ENCODE peak calls at places on chromosomes 4 and X, in five cellular contexts. U is activated CD4-positive, alpha-beta T cell treated with anti-CD3 and anti-CD28 coated beads, Interleukin-2, amount 10 ng/mL, durations not matched to agents 7 days and 5 days; V is cardiac fibroblast; Y is HEK293T; J is spleen. Q is an unnamed sample.
A peak's percentile ranks its signal among the peaks of the same experiment; 100 is the strongest.

GRCh38 chr4:52244773-52245360 is 193.8 kb downstream of the SPATA18 start:
- DNase-seq in J (no peak), Y (no peak), U (no peak), V (no peak), Q (no peak)

GRCh38 chrX:48999030-48999429 is 3.0 kb downstream of the GRIPAP1 start:
- DNase-seq in U (no peak), Y (no peak), V (no peak), J (no peak), Q (no peak)

GRCh38 chr4:87108142-87108546 is 112.3 kb downstream of the KLHL8 start:
- DNase-seq in U (no peak), J (no peak), Y (no peak), V (peak; percentile 84), Q (no peak)

GRCh38 chrX:148552775-148553174 is 52.4 kb downstream of the AFF2 start:
- DNase-seq in U (no peak), V (no peak), Y (peak; percentile 17), J (no peak), Q (peak; percentile 37)

GRCh38 chrX:19747672-19748610 is 139.5 kb downstream of the SH3KBP1 start:
- DNase-seq in V (no peak), U (peak; percentile 86), J (peak; percentile 90), Y (no peak), Q (no peak)

GRCh38 chr4:67545996-67546356 is 673 bp upstream of the CENPC start:
- DNase-seq in Y (no peak), U (no peak), V (no peak), J (no peak), Q (no peak)

GRCh38 chr4:138445098-138445497 is 202.9 kb upstream of the SLC7A11 start:
- DNase-seq in U (no peak), V (peak; percentile 9), Y (no peak), J (no peak), Q (no peak)

GRCh38 chr4:15149842-15150592 is 147.7 kb downstream of the CPEB2 start:
- DNase-seq in Y (peak; percentile 29), V (peak; percentile 84), J (peak; percentile 86), U (no peak), Q (peak; percentile 21)

GRCh38 chr4:148834804-148835598 is 392.8 kb upstream of the NR3C2 start:
- DNase-seq in J (no peak), Y (no peak), U (no peak), V (peak; percentile 86), Q (no peak)

GRCh38 chr4:7399433-7400234 is 35.1 kb downstream of the PSAPL1 start:
- DNase-seq in V (no peak), Y (no peak), U (no peak), J (peak; percentile 24), Q (no peak)

GRCh38 chrX:72121381-72121780 is 10.3 kb downstream of the RTL5 start:
- DNase-seq in J (peak; percentile 86), Y (no peak), V (peak; percentile 66), U (peak; percentile 36), Q (no peak)

GRCh38 chr4:142532054-142532453 is 314.0 kb downstream of the INPP4B start:
- DNase-seq in Y (no peak), V (no peak), J (no peak), U (no peak), Q (no peak)

GRCh38 chr4:4608214-4608537 is 66.3 kb upstream of the STX18 start:
- DNase-seq in J (no peak), Y (no peak), U (no peak), V (no peak), Q (no peak)

GRCh38 chr4:83320548-83320947 is 14.1 kb downstream of the HPSE start:
- DNase-seq in V (peak; percentile 72), Y (no peak), J (peak; percentile 90), U (peak; percentile 18), Q (no peak)

GRCh38 chr4:7384929-7385890 is 49.5 kb downstream of the PSAPL1 start:
- DNase-seq in Y (no peak), V (no peak), U (no peak), J (peak; percentile 44), Q (no peak)

GRCh38 chr4:13733817-13734216 is 106.3 kb upstream of the BOD1L1 start:
- DNase-seq in U (no peak), J (no peak), Y (no peak), V (peak; percentile 50), Q (no peak)

Q was measured in HAP-1.